ENCODE peak calls at places on chromosomes 5 and 9, in six cellular contexts. L is upper lobe of right lung, R is esophagus muscularis mucosa, G is mesenchymal stem cell, K is neuronal stem cell, V is A549. X is an unnamed sample.

GRCh38 chr9:76880210-76880609 is 25.7 kb downstream of the PRUNE2 start:
- DNase-seq in L (no peak), R (no peak), G (no peak), K (no peak), V (no peak), X (no peak)

GRCh38 chr5:111134080-111134479 is 41.9 kb downstream of the WDR36 start:
- DNase-seq in L (no peak), R (no peak), G (no peak), K (no peak), V (no peak), X (no peak)

GRCh38 chr5:177995691-177996595 is at the start of gene PROP1:
- DNase-seq in L (no peak), R (peak), G (no peak), K (no peak), V (no peak), X (no peak)

GRCh38 chr9:93154293-93154903 is 20.3 kb upstream of the NINJ1 start:
- DNase-seq in L (no peak), R (no peak), G (no peak), K (peak), V (peak), X (peak)

GRCh38 chr9:131539223-131539923 is 6.0 kb upstream of the PRRT1B start:
- DNase-seq in L (no peak), R (no peak), G (no peak), K (no peak), V (no peak), X (no peak)

GRCh38 chr9:30120654-30121053 is 2263.8 kb upstream of the ACO1 start:
- DNase-seq in L (no peak), R (no peak), G (no peak), K (no peak), V (no peak), X (no peak)

GRCh38 chr9:97160255-97160654 is 121.3 kb upstream of the CTSV start:
- DNase-seq in L (no peak), R (no peak), G (no peak), K (no peak), V (no peak), X (no peak)

GRCh38 chr5:59503223-59503622 is 390.3 kb downstream of the PDE4D start:
- DNase-seq in L (no peak), R (no peak), G (peak), K (no peak), V (peak), X (no peak)

GRCh38 chr9:110031511-110032173 is 176.3 kb downstream of the C9orf152 start:
- DNase-seq in L (no peak), R (no peak), G (peak), K (no peak), V (peak), X (no peak)

GRCh38 chr5:119022017-119022745 is 33.8 kb upstream of the DTWD2 start:
- DNase-seq in L (no peak), R (no peak), G (peak), K (no peak), V (peak), X (no peak)

GRCh38 chr9:129333961-129334743 is 156.1 kb upstream of the IER5L start:
- DNase-seq in L (peak), R (peak), G (peak), K (peak), V (peak), X (peak)
- H3K4me3 ChIP-seq in L (peak), R (peak), G (no peak), K (peak), V (peak), X (peak)

GRCh38 chr9:106891286-106891685 is 28.3 kb downstream of the ZNF462 start:
- DNase-seq in L (no peak), R (no peak), G (no peak), K (no peak), V (no peak), X (no peak)

GRCh38 chr9:106890621-106891020 is 27.7 kb downstream of the ZNF462 start:
- DNase-seq in L (no peak), R (no peak), G (no peak), K (no peak), V (no peak), X (no peak)

GRCh38 chr9:106892632-106893031 is 29.7 kb downstream of the ZNF462 start:
- DNase-seq in L (no peak), R (no peak), G (peak), K (peak), V (peak), X (peak)

GRCh38 chr9:106896695-106897094 is 33.7 kb downstream of the ZNF462 start:
- DNase-seq in L (no peak), R (no peak), G (no peak), K (no peak), V (no peak), X (no peak)

DNA sequence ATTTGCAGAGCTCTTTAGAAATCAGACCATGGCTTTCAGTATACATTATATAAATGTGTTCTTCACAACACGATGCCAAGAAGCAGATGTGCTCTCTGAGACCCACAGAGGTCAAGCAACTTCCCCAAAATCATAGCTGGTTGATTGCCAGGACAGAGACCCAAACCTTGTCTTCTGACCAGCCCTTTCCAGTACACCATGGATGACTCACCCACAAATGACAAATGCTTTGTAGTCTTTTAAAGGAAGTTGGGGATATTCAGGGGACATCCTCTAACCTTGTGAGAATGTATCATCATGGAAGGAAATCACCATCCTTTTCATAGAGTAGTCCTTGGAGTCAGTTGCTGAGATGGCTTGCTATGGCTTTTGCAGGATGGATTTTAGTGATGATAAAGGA is 30.1 kb downstream of the ZNF462 start:
- DNase-seq in L (no peak), R (no peak), G (peak), K (no peak), V (peak), X (no peak)
- H3K4me3 ChIP-seq in L (no peak), R (no peak), G (no peak), K (no peak), V (peak), X (peak)

GRCh38 chr5:180466316-180466715 is 27.9 kb upstream of the CNOT6 start:
- DNase-seq in L (peak), R (no peak), G (no peak), K (no peak), V (no peak), X (no peak)

GRCh38 chr5:180468732-180469585 is 25.2 kb upstream of the CNOT6 start:
- DNase-seq in L (no peak), R (no peak), G (no peak), K (no peak), V (no peak), X (no peak)

GRCh38 chr5:180467028-180467427 is 27.2 kb upstream of the CNOT6 start:
- DNase-seq in L (peak), R (no peak), G (no peak), K (no peak), V (peak), X (no peak)

GRCh38 chr5:180467989-180468731 is 26.0 kb upstream of the CNOT6 start:
- DNase-seq in L (peak), R (no peak), G (no peak), K (no peak), V (no peak), X (no peak)

DNA sequence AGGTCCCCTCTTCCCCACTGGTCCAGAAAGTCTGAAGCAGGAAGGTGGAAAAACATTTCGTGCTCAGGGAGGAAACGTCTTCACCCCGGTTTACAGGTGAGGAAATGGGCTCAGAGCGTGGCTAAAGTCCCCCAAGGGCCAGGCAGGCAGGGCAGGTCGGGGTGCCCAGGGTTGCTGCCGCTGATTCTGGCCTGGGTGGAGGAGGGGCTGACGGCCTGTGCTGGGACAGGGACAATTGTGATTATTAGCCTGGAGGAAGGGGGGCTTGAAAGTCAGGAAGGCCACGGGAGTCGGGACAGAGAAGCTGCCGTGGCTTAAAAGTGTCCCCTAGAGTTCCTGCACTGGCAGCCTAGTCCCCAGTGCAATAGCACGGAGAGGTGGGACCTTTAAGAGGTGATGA is 26.6 kb upstream of the CNOT6 start:
- DNase-seq in L (no peak), R (no peak), G (no peak), K (no peak), V (no peak), X (no peak)
- H3K4me3 ChIP-seq in L (peak), R (no peak), G (no peak), K (no peak), V (peak), X (no peak)

GRCh38 chr5:172764861-172765765 is 5.9 kb downstream of the DUSP1 start:
- DNase-seq in L (peak), R (peak), G (peak), K (peak), V (peak), X (peak)

GRCh38 chr5:172763120-172763464 is 7.9 kb downstream of the DUSP1 start:
- DNase-seq in L (peak), R (no peak), G (no peak), K (no peak), V (no peak), X (no peak)

GRCh38 chr5:172768098-172768572 is 2.9 kb downstream of the DUSP1 start:
- DNase-seq in L (no peak), R (no peak), G (no peak), K (no peak), V (no peak), X (no peak)

GRCh38 chr5:172766287-172767104 is 4.5 kb downstream of the DUSP1 start:
- DNase-seq in L (peak), R (peak), G (peak), K (no peak), V (no peak), X (peak)

DNA sequence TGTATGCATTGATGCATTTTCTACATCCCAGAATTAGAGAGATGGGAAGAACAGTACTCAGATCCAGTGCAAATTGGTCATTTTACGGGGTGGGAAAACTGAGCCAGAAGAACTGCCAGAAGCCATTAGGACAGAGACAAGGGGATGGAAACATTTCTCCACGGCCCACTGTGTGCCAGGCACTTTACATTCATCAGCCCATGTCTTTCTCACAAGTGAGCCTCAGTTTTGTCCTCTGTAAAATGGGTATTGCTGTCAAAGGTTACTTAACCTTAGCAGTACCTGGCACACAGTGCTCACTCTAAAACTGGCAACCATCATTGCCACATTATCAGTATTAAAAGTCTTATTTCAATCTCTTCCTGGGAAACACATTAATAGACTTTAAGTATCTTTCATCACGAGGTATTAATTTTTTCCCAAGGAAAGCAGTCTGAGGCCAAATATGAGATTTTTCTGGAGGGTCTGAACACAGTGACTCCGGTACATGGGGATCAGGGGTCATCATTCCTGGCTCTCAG is 5.2 kb downstream of the DUSP1 start:
- DNase-seq in L (no peak), R (no peak), G (peak), K (no peak), V (no peak), X (no peak)
- H3K4me3 ChIP-seq in L (peak), R (peak), G (no peak), K (peak), V (peak), X (peak)

GRCh38 chr5:169302046-169302445 is 1.1 kb upstream of the SLIT3 start:
- DNase-seq in L (no peak), R (no peak), G (no peak), K (no peak), V (no peak), X (no peak)
- H3K4me3 ChIP-seq in L (no peak), R (no peak), G (no peak), K (no peak), V (no peak), X (no peak)

X was measured in endodermal cell.